ENCODE peak calls at places on chromosomes 16 and 17, in five cellular contexts. Q is K562, J is H1, I is GM12878, X is HepG2. P is an unnamed sample.

GRCh38 chr16:30637952-30638351 is 12.8 kb upstream of the PRR14 start:
- DNase-seq in Q (no peak), J (no peak), I (no peak), X (peak; percentile 75), P (peak; percentile 62)

GRCh38 chr16:78566397-78567073 is 467.1 kb downstream of the WWOX start:
- DNase-seq in Q (no peak), J (no peak), I (no peak), X (no peak), P (no peak)

GRCh38 chr17:72661093-72661944 is 431.2 kb downstream of the SLC39A11 start:
- DNase-seq in Q (no peak), J (no peak), I (no peak), X (peak; percentile 98), P (peak; percentile 97)

GRCh38 chr17:18066866-18067265 is 20.9 kb upstream of the DRG2 start:
- DNase-seq in Q (no peak), J (no peak), I (no peak), X (no peak), P (no peak)

GRCh38 chr17:78307887-78308633 is 51.8 kb downstream of the SOCS3 start:
- DNase-seq in Q (peak; percentile 46), J (no peak), I (no peak), X (peak; percentile 60), P (no peak)

GRCh38 chr16:73432794-73433455 is 385.0 kb upstream of the ZFHX3 start:
- DNase-seq in Q (no peak), J (no peak), I (no peak), X (no peak), P (no peak)

GRCh38 chr17:28030386-28030785 is 12.1 kb upstream of the NLK start:
- DNase-seq in Q (no peak), J (no peak), I (no peak), X (peak; percentile 22), P (no peak)

GRCh38 chr16:70250748-70251650 is 741 bp downstream of the EXOSC6 start:
- DNase-seq in Q (no peak), J (no peak), I (no peak), X (peak; percentile 53), P (no peak)

GRCh38 chr16:51431517-51432241 is 280.6 kb upstream of the SALL1 start:
- DNase-seq in Q (no peak), J (no peak), I (no peak), X (no peak), P (no peak)

GRCh38 chr17:14308636-14308964 is 7.7 kb downstream of the HS3ST3B1 start:
- DNase-seq in Q (no peak), J (no peak), I (no peak), X (no peak), P (no peak)
- H3K4me1 ChIP-seq in Q (peaks cover 31% of the 10 kb centered on the region), J (peaks cover 29% of the 10 kb centered on the region), I (no peaks in the 10 kb centered on the region), X (peaks cover 42% of the 10 kb centered on the region), P (no peaks in the 10 kb centered on the region)

DNA sequence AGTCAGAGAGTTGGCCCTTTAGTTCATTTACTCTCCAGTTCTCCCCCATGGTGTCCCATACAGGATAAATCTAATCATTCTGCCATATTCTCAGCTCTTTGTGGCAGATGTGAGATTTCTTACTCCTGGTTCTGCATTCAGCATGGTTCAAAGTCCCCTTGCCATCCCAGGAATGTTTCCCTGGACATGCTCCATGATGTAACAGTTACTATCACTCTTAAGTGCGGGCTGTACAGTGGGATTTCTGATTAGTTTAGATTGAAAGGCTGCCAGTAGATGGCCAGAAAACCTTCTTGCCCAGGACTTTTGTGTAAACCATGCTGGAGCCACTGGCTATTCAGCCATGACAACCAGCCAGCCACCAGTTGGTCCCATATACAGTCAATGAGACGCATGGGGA is 10.4 kb downstream of the KRT37 start:
- DNase-seq in Q (no peak), J (no peak), I (no peak), X (peak; percentile 56), P (no peak)
- TF ChIP-seq ATF3 in Q (no peak), J (no peak), I (no peak), X (no peak), P (no peak)

GRCh38 chr17:41656249-41657023 is 32.1 kb upstream of the KRT17 start:
- DNase-seq in Q (no peak), J (no peak), I (no peak), X (no peak), P (no peak)

GRCh38 chr17:41654908-41655607 is 30.7 kb upstream of the KRT17 start:
- DNase-seq in Q (no peak), J (no peak), I (no peak), X (no peak), P (no peak)

GRCh38 chr17:41657164-41657754 is 31.4 kb upstream of the EIF1 start:
- DNase-seq in Q (no peak), J (no peak), I (no peak), X (no peak), P (no peak)

GRCh38 chr17:41654134-41654907 is 29.9 kb upstream of the KRT17 start:
- DNase-seq in Q (no peak), J (no peak), I (no peak), X (no peak), P (peak; percentile 69)

DNA sequence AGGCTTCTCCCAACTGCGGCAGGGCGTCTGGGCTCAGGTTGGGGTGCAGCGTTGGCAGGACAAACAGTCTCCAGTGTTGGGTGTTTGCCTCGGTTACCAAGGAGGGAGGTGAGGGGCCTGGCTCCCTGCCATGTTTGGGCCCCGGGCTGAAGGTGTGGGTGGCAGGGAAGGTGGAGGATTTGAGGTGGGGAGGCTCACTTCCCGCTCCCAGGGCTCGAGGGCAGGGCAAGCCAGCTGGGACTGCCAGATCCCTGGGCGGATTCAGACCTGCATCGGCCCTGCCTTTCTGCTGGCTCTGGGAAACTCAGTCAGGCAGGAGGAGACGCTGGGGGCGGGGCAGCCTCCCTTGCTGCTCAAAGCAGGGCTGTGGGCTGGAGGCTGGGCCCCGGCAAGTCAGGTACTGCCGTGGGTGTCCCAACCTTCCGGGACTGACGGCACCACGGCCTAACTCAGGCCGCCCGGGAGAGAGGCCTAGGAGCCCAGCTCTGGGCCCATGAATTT is 31.3 kb upstream of the KRT17 start:
- DNase-seq in Q (no peak), J (no peak), I (no peak), X (no peak), P (no peak)
- TF ChIP-seq POLR2A in Q (no peak), J (no peak), I (no peak), X (no peak), P (no peak)

GRCh38 chr17:1558401-1558800 is 4.2 kb downstream of the PITPNA start:
- DNase-seq in Q (no peak), J (no peak), I (no peak), X (no peak), P (no peak)
- H3K4me1 ChIP-seq in Q (peaks cover 8% of the 10 kb centered on the region), J (peaks cover 8% of the 10 kb centered on the region), I (peaks cover 37% of the 10 kb centered on the region), X (peaks cover 23% of the 10 kb centered on the region), P (peaks cover 22% of the 10 kb centered on the region)

DNA sequence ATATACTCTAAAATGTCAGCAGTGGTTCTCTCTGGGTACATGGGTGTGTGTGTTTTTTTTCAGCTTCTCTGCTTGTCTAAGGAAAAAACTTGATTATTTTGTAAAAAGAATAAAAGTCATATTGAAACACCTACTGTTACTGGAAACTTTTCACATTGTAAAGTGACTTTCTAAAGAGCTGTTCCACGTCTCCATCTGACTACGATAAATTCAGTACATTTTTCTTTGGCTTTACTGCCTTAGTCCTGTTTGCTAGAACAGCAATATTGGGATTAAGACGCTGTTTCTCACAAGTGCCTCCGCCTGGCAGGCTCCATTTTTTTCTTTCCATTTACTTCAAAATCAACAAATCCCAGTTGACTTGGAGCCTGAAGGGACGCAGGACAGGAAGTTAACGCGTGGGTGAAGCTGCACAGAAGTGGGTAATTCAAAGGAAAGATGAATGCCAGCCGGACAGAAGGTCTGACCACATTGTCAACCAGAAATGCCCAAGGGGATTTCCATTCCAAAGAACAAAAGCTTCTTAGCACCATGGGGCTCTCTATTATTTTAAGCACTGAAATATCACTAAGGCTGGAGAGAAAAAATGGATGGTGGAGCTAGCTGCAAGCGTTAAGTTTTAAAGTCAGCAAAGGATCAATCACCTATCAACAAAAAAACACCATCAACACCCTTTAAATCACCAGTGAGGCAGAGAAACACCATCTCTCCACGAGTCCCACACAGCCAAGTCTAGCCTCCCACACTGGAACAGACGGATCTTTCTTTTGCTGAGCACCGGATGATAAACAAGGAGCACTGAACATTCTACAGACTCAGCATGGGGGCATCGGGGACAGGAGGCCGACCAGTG is 8.4 kb downstream of the GLOD4 start:
- DNase-seq in Q (no peak), J (no peak), I (peak; percentile 51), X (no peak), P (no peak)
- TF ChIP-seq ATF3 in Q (no peak), J (no peak), I (no peak), X (no peak), P (no peak)

P was measured in HCT116.